ENCODE peak calls at places on chromosome 18, in seven cellular contexts. One of them, this sample, is unnamed.

GRCh38 chr18:34077599-34077998 is 147.1 kb downstream of the NOL4 start:
- DNase-seq in transverse colon: no peak
- DNase-seq in HCT116: no peak
- DNase-seq in spleen: no peak
- DNase-seq in K562: no peak
- DNase-seq in endothelial cell of umbilical vein: no peak
- DNase-seq in sigmoid colon: no peak
- DNase-seq in this sample: no peak

GRCh38 chr18:46627136-46627535 is 29.9 kb downstream of the LOXHD1 start:
- DNase-seq in transverse colon: no peak
- DNase-seq in HCT116: no peak
- DNase-seq in spleen: no peak
- DNase-seq in K562: no peak
- DNase-seq in endothelial cell of umbilical vein: no peak
- DNase-seq in sigmoid colon: no peak
- DNase-seq in this sample: peak

GRCh38 chr18:12637901-12638633 is 19.8 kb downstream of the SPIRE1 start:
- DNase-seq in transverse colon: no peak
- DNase-seq in HCT116: no peak
- DNase-seq in spleen: no peak
- DNase-seq in K562: no peak
- DNase-seq in endothelial cell of umbilical vein: no peak
- DNase-seq in sigmoid colon: no peak
- DNase-seq in this sample: no peak

GRCh38 chr18:57659463-57660102 is 37.9 kb upstream of the NARS1 start:
- DNase-seq in transverse colon: no peak
- DNase-seq in HCT116: no peak
- DNase-seq in spleen: no peak
- DNase-seq in K562: peak
- DNase-seq in endothelial cell of umbilical vein: no peak
- DNase-seq in sigmoid colon: no peak
- DNase-seq in this sample: no peak

GRCh38 chr18:58161659-58162058 is 117.6 kb downstream of the NEDD4L start:
- DNase-seq in transverse colon: peak
- DNase-seq in HCT116: peak
- DNase-seq in spleen: no peak
- DNase-seq in K562: peak
- DNase-seq in endothelial cell of umbilical vein: no peak
- DNase-seq in sigmoid colon: no peak
- DNase-seq in this sample: no peak

GRCh38 chr18:12811191-12811950 is 72.7 kb downstream of the PTPN2 start:
- DNase-seq in transverse colon: no peak
- DNase-seq in HCT116: peak
- DNase-seq in spleen: no peak
- DNase-seq in K562: no peak
- DNase-seq in endothelial cell of umbilical vein: no peak
- DNase-seq in sigmoid colon: no peak
- DNase-seq in this sample: no peak

GRCh38 chr18:80103231-80103630 is 5.8 kb upstream of the ADNP2 start:
- DNase-seq in transverse colon: no peak
- DNase-seq in HCT116: no peak
- DNase-seq in spleen: no peak
- DNase-seq in K562: no peak
- DNase-seq in endothelial cell of umbilical vein: no peak
- DNase-seq in sigmoid colon: no peak
- DNase-seq in this sample: no peak

GRCh38 chr18:58118510-58118909 is 74.5 kb downstream of the NEDD4L start:
- DNase-seq in transverse colon: no peak
- DNase-seq in HCT116: no peak
- DNase-seq in spleen: no peak
- DNase-seq in K562: no peak
- DNase-seq in endothelial cell of umbilical vein: no peak
- DNase-seq in sigmoid colon: no peak
- DNase-seq in this sample: no peak

GRCh38 chr18:21191596-21192307 is 50.3 kb upstream of the GREB1L start:
- DNase-seq in transverse colon: peak
- DNase-seq in HCT116: peak
- DNase-seq in spleen: no peak
- DNase-seq in K562: peak
- DNase-seq in endothelial cell of umbilical vein: peak
- DNase-seq in sigmoid colon: no peak
- DNase-seq in this sample: no peak

GRCh38 chr18:21241224-21242131 is 554 bp upstream of the GREB1L start:
- DNase-seq in transverse colon: peak
- DNase-seq in HCT116: no peak
- DNase-seq in spleen: no peak
- DNase-seq in K562: no peak
- DNase-seq in endothelial cell of umbilical vein: no peak
- DNase-seq in sigmoid colon: no peak
- DNase-seq in this sample: no peak

GRCh38 chr18:45637546-45638327 is 22.5 kb downstream of the SLC14A2 start:
- DNase-seq in transverse colon: no peak
- DNase-seq in HCT116: no peak
- DNase-seq in spleen: no peak
- DNase-seq in K562: no peak
- DNase-seq in endothelial cell of umbilical vein: no peak
- DNase-seq in sigmoid colon: no peak
- DNase-seq in this sample: no peak

GRCh38 chr18:49846263-49846662 is 32.9 kb upstream of the ACAA2 start:
- DNase-seq in transverse colon: no peak
- DNase-seq in HCT116: no peak
- DNase-seq in spleen: no peak
- DNase-seq in K562: no peak
- DNase-seq in endothelial cell of umbilical vein: no peak
- DNase-seq in sigmoid colon: no peak
- DNase-seq in this sample: no peak

GRCh38 chr18:40011201-40011600 is 1943.8 kb upstream of the PIK3C3 start:
- DNase-seq in transverse colon: no peak
- DNase-seq in HCT116: no peak
- DNase-seq in spleen: no peak
- DNase-seq in K562: no peak
- DNase-seq in endothelial cell of umbilical vein: no peak
- DNase-seq in sigmoid colon: no peak
- DNase-seq in this sample: no peak

GRCh38 chr18:71405142-71405806 is 1116.4 kb downstream of the SOCS6 start:
- DNase-seq in transverse colon: no peak
- DNase-seq in HCT116: no peak
- DNase-seq in spleen: no peak
- DNase-seq in K562: no peak
- DNase-seq in endothelial cell of umbilical vein: no peak
- DNase-seq in sigmoid colon: no peak
- DNase-seq in this sample: no peak

GRCh38 chr18:32219431-32219830 is 29.6 kb downstream of the MEP1B start:
- DNase-seq in transverse colon: no peak
- DNase-seq in HCT116: no peak
- DNase-seq in spleen: no peak
- DNase-seq in K562: no peak
- DNase-seq in endothelial cell of umbilical vein: no peak
- DNase-seq in sigmoid colon: no peak
- DNase-seq in this sample: no peak

GRCh38 chr18:36485772-36486171 is 188.3 kb downstream of the FHOD3 start:
- DNase-seq in transverse colon: no peak
- DNase-seq in HCT116: no peak
- DNase-seq in spleen: no peak
- DNase-seq in K562: no peak
- DNase-seq in endothelial cell of umbilical vein: no peak
- DNase-seq in sigmoid colon: no peak
- DNase-seq in this sample: no peak

GRCh38 chr18:57542126-57542525 is 44.4 kb downstream of the FECH start:
- DNase-seq in transverse colon: no peak
- DNase-seq in HCT116: no peak
- DNase-seq in spleen: no peak
- DNase-seq in K562: no peak
- DNase-seq in endothelial cell of umbilical vein: no peak
- DNase-seq in sigmoid colon: no peak
- DNase-seq in this sample: no peak

GRCh38 chr18:30763913-30764350 is 278.6 kb downstream of the DSC3 start:
- DNase-seq in transverse colon: no peak
- DNase-seq in HCT116: no peak
- DNase-seq in spleen: no peak
- DNase-seq in K562: no peak
- DNase-seq in endothelial cell of umbilical vein: no peak
- DNase-seq in sigmoid colon: no peak
- DNase-seq in this sample: no peak

GRCh38 chr18:54075681-54076080 is 148.8 kb downstream of the MBD2 start:
- DNase-seq in transverse colon: no peak
- DNase-seq in HCT116: no peak
- DNase-seq in spleen: no peak
- DNase-seq in K562: no peak
- DNase-seq in endothelial cell of umbilical vein: no peak
- DNase-seq in sigmoid colon: no peak
- DNase-seq in this sample: no peak

GRCh38 chr18:57497372-57498294 is 62.5 kb downstream of the ONECUT2 start:
- DNase-seq in transverse colon: no peak
- DNase-seq in HCT116: no peak
- DNase-seq in spleen: no peak
- DNase-seq in K562: no peak
- DNase-seq in endothelial cell of umbilical vein: no peak
- DNase-seq in sigmoid colon: no peak
- DNase-seq in this sample: no peak

GRCh38 chr18:26745288-26745975 is 120.1 kb downstream of the AQP4 start:
- DNase-seq in transverse colon: no peak
- DNase-seq in HCT116: no peak
- DNase-seq in spleen: no peak
- DNase-seq in K562: no peak
- DNase-seq in endothelial cell of umbilical vein: no peak
- DNase-seq in sigmoid colon: no peak
- DNase-seq in this sample: no peak

DNA sequence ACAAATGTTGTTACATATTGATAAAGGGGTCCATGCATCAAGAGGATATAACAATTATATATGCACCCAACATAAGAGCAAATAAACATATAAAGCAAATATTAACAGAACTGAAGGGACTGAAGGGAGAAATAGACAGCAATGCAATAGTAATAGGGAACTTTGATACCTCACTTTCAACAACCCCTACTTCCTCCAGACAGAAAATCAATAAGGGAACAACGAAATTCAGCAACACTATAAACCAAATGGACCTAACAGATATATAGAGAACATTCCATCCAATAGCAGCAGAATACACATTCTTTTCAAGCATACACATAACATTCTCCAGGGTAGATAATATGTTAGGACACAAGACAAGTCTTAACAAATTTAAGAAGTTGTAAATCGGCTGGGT is 71.7 kb downstream of the L3MBTL4 start:
- DNase-seq in transverse colon: no peak
- DNase-seq in HCT116: no peak
- DNase-seq in spleen: no peak
- DNase-seq in K562: no peak
- DNase-seq in endothelial cell of umbilical vein: no peak
- DNase-seq in sigmoid colon: no peak
- DNase-seq in this sample: no peak
- TF ChIP-seq POLR2AphosphoS5 in transverse colon: no peak
- TF ChIP-seq POLR2AphosphoS5 in HCT116: no peak
- TF ChIP-seq POLR2AphosphoS5 in spleen: no peak
- TF ChIP-seq POLR2AphosphoS5 in K562: no peak
- TF ChIP-seq POLR2AphosphoS5 in endothelial cell of umbilical vein: no peak
- TF ChIP-seq POLR2AphosphoS5 in sigmoid colon: no peak
- TF ChIP-seq POLR2AphosphoS5 in this sample: no peak

DNA sequence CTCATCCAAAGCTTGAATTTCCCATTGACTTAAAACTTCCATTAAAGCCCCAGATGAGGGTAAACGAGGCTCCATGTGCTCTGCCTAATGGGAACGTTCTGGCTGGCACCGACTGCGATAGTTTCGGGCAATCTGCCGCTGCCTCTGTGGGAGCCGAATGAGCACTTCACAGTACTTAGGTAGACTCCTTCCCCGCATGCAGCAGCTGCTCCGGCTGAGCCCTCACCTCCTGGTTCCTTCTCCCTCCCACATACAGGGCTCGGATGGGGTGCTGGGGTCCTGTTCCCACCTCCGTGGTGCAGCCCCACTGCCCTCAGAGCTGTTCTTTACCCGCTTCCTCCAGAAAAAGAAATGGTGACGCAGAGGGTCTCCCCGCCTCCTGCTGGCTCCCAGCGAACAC is 476.5 kb upstream of the SALL3 start:
- DNase-seq in transverse colon: no peak
- DNase-seq in HCT116: no peak
- DNase-seq in spleen: no peak
- DNase-seq in K562: no peak
- DNase-seq in endothelial cell of umbilical vein: no peak
- DNase-seq in sigmoid colon: peak
- DNase-seq in this sample: no peak
- TF ChIP-seq POLR2A in transverse colon: no peak
- TF ChIP-seq POLR2A in HCT116: no peak
- TF ChIP-seq POLR2A in spleen: no peak
- TF ChIP-seq POLR2A in K562: no peak
- TF ChIP-seq POLR2A in endothelial cell of umbilical vein: no peak
- TF ChIP-seq POLR2A in sigmoid colon: no peak
- TF ChIP-seq POLR2A in this sample: no peak

GRCh38 chr18:75130591-75131274 is 78.2 kb downstream of the PTGR3 start:
- DNase-seq in transverse colon: no peak
- DNase-seq in HCT116: no peak
- DNase-seq in spleen: peak
- DNase-seq in K562: no peak
- DNase-seq in endothelial cell of umbilical vein: no peak
- DNase-seq in sigmoid colon: no peak
- DNase-seq in this sample: peak
- TF ChIP-seq CTCF in transverse colon: no peak
- TF ChIP-seq CTCF in HCT116: no peak
- TF ChIP-seq CTCF in spleen: peak
- TF ChIP-seq CTCF in K562: no peak
- TF ChIP-seq CTCF in endothelial cell of umbilical vein: no peak
- TF ChIP-seq CTCF in sigmoid colon: no peak
- TF ChIP-seq CTCF in this sample: no peak

GRCh38 chr18:50982086-50982801 is 14.4 kb downstream of the ELAC1 start:
- DNase-seq in transverse colon: peak
- DNase-seq in HCT116: no peak
- DNase-seq in spleen: no peak
- DNase-seq in K562: no peak
- DNase-seq in endothelial cell of umbilical vein: no peak
- DNase-seq in sigmoid colon: no peak
- DNase-seq in this sample: no peak
- TF ChIP-seq POLR2AphosphoS5 in transverse colon: peak
- TF ChIP-seq POLR2AphosphoS5 in HCT116: no peak
- TF ChIP-seq POLR2AphosphoS5 in spleen: no peak
- TF ChIP-seq POLR2AphosphoS5 in K562: no peak
- TF ChIP-seq POLR2AphosphoS5 in endothelial cell of umbilical vein: no peak
- TF ChIP-seq POLR2AphosphoS5 in sigmoid colon: no peak
- TF ChIP-seq POLR2AphosphoS5 in this sample: no peak

DNA sequence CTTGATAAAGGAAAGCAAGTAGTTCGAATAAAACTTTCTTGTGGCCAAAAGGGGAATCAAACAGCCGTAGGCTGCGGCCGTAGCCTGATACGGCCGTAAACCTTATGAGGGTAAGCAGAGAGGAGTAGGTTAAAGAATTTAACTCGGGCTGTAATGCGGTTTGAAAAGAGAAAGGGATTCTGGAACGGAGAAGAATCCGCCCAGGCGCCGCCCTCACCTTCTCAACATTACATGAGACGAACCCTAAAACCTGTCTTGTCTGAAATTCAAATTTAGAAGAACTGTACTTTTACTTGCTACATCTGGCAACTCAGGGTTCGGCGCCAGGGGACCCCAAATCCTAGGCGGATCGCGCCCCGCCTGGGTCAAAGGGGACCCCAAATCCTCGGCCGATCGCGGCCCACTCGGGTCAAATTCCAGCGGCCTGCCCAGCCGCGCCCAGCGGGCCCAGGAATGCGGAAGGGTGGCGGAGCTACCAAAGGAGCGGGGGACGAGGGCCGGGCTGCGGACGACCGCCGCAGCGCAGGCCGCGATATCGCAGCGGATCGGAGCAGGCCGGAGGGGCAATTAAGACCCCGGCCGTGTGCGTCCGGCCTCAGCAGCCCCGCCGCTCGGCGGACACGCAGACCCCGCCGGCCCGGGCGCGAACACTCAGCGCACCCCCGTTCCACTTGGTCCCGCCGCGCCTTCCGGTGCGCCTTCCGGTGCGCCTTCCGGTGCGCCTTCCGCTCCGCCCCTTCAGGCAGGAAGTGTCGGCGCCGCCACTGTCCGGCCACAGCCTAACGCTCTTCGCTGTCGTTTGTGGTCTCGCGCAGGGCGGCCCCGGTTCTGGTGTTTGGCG is at the start of gene MYL12B:
- DNase-seq in transverse colon: peak
- DNase-seq in HCT116: peak
- DNase-seq in spleen: peak
- DNase-seq in K562: peak
- DNase-seq in endothelial cell of umbilical vein: peak
- DNase-seq in sigmoid colon: peak
- DNase-seq in this sample: peak
- TF ChIP-seq POLR2A in transverse colon: peak
- TF ChIP-seq POLR2A in HCT116: peak
- TF ChIP-seq POLR2A in spleen: peak
- TF ChIP-seq POLR2A in K562: peak
- TF ChIP-seq POLR2A in endothelial cell of umbilical vein: peak
- TF ChIP-seq POLR2A in sigmoid colon: peak
- TF ChIP-seq POLR2A in this sample: no peak

This sample was measured in suprapubic skin.